ENCODE peak calls at places on chromosomes 12 and 14, in six cellular contexts. One of them, this sample, is unnamed.

GRCh38 chr14:50668008-50668851 is at the start of gene SAV1:
- DNase-seq in K562: peak; percentile 49
- DNase-seq in endothelial cell of umbilical vein: peak; percentile 82
- DNase-seq in A549: peak; percentile 83
- DNase-seq in HepG2: peak; percentile 68
- DNase-seq in GM12878: no peak
- DNase-seq in this sample: peak; percentile 80

GRCh38 chr14:104576607-104577332 is 2.8 kb upstream of the C14orf180 start:
- DNase-seq in HepG2: peak; percentile 25
- DNase-seq in A549: peak; percentile 39
- DNase-seq in K562: no peak
- DNase-seq in GM12878: no peak
- DNase-seq in endothelial cell of umbilical vein: no peak
- DNase-seq in this sample: no peak

GRCh38 chr12:127052491-127053232 is 1214.3 kb upstream of the TMEM132C start:
- DNase-seq in K562: no peak
- DNase-seq in HepG2: no peak
- DNase-seq in GM12878: no peak
- DNase-seq in endothelial cell of umbilical vein: no peak
- DNase-seq in A549: peak; percentile 33
- DNase-seq in this sample: no peak

GRCh38 chr12:51115516-51115915 is 32.1 kb upstream of the CSRNP2 start:
- DNase-seq in GM12878: no peak
- DNase-seq in K562: no peak
- DNase-seq in HepG2: no peak
- DNase-seq in A549: no peak
- DNase-seq in endothelial cell of umbilical vein: peak; percentile 6
- DNase-seq in this sample: no peak

GRCh38 chr14:39383026-39383626 is 49.1 kb downstream of the FBXO33 start:
- DNase-seq in K562: no peak
- DNase-seq in GM12878: no peak
- DNase-seq in HepG2: no peak
- DNase-seq in endothelial cell of umbilical vein: no peak
- DNase-seq in A549: no peak
- DNase-seq in this sample: no peak

GRCh38 chr12:47818701-47819543 is 781 bp downstream of the HDAC7 start:
- DNase-seq in A549: peak; percentile 65
- DNase-seq in K562: peak; percentile 77
- DNase-seq in HepG2: peak; percentile 50
- DNase-seq in GM12878: no peak
- DNase-seq in endothelial cell of umbilical vein: peak; percentile 23
- DNase-seq in this sample: peak; percentile 69

GRCh38 chr12:58387199-58387598 is 445.8 kb downstream of the ATP23 start:
- DNase-seq in GM12878: no peak
- DNase-seq in endothelial cell of umbilical vein: no peak
- DNase-seq in HepG2: no peak
- DNase-seq in A549: no peak
- DNase-seq in K562: no peak
- DNase-seq in this sample: no peak

GRCh38 chr12:19833775-19834501 is 394.6 kb downstream of the AEBP2 start:
- DNase-seq in HepG2: no peak
- DNase-seq in K562: no peak
- DNase-seq in A549: no peak
- DNase-seq in endothelial cell of umbilical vein: no peak
- DNase-seq in GM12878: no peak
- DNase-seq in this sample: no peak

GRCh38 chr14:98582276-98582675 is 689.7 kb downstream of the BCL11B start:
- DNase-seq in HepG2: no peak
- DNase-seq in K562: no peak
- DNase-seq in GM12878: no peak
- DNase-seq in endothelial cell of umbilical vein: no peak
- DNase-seq in A549: no peak
- DNase-seq in this sample: no peak

GRCh38 chr12:47111392-47111778 is 31.6 kb upstream of the AMIGO2 start:
- DNase-seq in endothelial cell of umbilical vein: no peak
- DNase-seq in GM12878: no peak
- DNase-seq in HepG2: no peak
- DNase-seq in A549: no peak
- DNase-seq in K562: no peak
- DNase-seq in this sample: no peak

GRCh38 chr12:130728158-130729058 is 12.3 kb upstream of the RIMBP2 start:
- DNase-seq in K562: no peak
- DNase-seq in endothelial cell of umbilical vein: no peak
- DNase-seq in HepG2: no peak
- DNase-seq in A549: no peak
- DNase-seq in GM12878: no peak
- DNase-seq in this sample: no peak

GRCh38 chr14:64659366-64659765 is 44.9 kb upstream of the PLEKHG3 start:
- DNase-seq in endothelial cell of umbilical vein: no peak
- DNase-seq in HepG2: no peak
- DNase-seq in K562: no peak
- DNase-seq in A549: no peak
- DNase-seq in GM12878: no peak
- DNase-seq in this sample: no peak

GRCh38 chr12:131855521-131856142 is 27.4 kb downstream of the MMP17 start:
- DNase-seq in endothelial cell of umbilical vein: no peak
- DNase-seq in GM12878: no peak
- DNase-seq in K562: no peak
- DNase-seq in HepG2: no peak
- DNase-seq in A549: no peak
- DNase-seq in this sample: no peak

GRCh38 chr12:96862326-96862725 is 44.7 kb upstream of the NEDD1 start:
- DNase-seq in GM12878: no peak
- DNase-seq in HepG2: no peak
- DNase-seq in K562: no peak
- DNase-seq in A549: no peak
- DNase-seq in endothelial cell of umbilical vein: no peak
- DNase-seq in this sample: no peak

GRCh38 chr14:92426237-92426636 is 87.3 kb upstream of the RIN3 start:
- DNase-seq in HepG2: no peak
- DNase-seq in GM12878: no peak
- DNase-seq in endothelial cell of umbilical vein: no peak
- DNase-seq in K562: no peak
- DNase-seq in A549: no peak
- DNase-seq in this sample: no peak

DNA sequence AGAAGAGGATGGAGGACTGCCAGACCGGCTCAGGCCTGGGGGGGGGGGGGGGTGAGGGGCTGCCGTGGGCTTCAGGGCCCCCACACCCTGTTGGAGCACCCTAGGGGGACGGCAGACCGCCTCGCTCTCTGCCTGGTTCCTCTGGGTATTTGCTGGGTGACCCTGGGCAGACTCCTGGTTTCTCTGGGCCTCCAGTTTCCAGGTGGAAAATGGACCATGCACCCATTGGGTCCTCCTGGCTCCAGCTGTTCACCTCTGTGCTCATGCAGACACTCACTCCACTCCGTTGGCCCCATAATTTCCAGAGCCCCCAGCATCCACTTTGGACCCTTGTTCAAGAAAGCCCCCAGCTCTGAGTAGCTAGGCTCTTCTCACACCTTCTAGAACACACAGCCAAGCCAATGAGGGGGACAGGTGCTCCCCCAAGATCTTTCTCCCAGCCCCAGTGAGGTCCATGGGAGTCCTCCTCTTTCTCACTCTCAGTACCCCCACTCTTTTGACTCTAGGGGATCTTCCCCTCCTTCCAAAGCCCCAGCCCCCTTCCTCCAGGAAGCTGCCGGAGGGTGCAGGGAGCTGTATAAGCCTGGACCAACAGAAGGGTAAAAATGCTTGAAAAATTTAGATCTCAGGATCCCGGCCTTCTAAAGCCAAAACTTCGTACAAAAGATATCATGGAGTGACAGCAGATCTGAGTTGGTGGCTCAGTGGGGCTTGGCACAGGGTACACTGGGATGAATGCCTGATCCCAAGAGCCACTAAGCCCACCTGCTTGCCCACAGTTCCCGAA is 174.8 kb upstream of the RTL1 start:
- DNase-seq in A549: no peak
- DNase-seq in K562: no peak
- DNase-seq in endothelial cell of umbilical vein: no peak
- DNase-seq in GM12878: no peak
- DNase-seq in HepG2: no peak
- DNase-seq in this sample: no peak
- TF ChIP-seq MYC in A549: no peak
- TF ChIP-seq MYC in K562: no peak
- TF ChIP-seq MYC in endothelial cell of umbilical vein: no peak
- TF ChIP-seq MYC in GM12878: no peak
- TF ChIP-seq MYC in HepG2: no peak
- TF ChIP-seq MYC in this sample: no peak

GRCh38 chr12:101748907-101749306 is 9.6 kb upstream of the SYCP3 start:
- DNase-seq in A549: no peak
- DNase-seq in HepG2: no peak
- DNase-seq in GM12878: no peak
- DNase-seq in K562: no peak
- DNase-seq in endothelial cell of umbilical vein: no peak
- DNase-seq in this sample: no peak
- TF ChIP-seq MYC in A549: no peak
- TF ChIP-seq MYC in HepG2: no peak
- TF ChIP-seq MYC in GM12878: no peak
- TF ChIP-seq MYC in K562: no peak
- TF ChIP-seq MYC in endothelial cell of umbilical vein: no peak
- TF ChIP-seq MYC in this sample: no peak

DNA sequence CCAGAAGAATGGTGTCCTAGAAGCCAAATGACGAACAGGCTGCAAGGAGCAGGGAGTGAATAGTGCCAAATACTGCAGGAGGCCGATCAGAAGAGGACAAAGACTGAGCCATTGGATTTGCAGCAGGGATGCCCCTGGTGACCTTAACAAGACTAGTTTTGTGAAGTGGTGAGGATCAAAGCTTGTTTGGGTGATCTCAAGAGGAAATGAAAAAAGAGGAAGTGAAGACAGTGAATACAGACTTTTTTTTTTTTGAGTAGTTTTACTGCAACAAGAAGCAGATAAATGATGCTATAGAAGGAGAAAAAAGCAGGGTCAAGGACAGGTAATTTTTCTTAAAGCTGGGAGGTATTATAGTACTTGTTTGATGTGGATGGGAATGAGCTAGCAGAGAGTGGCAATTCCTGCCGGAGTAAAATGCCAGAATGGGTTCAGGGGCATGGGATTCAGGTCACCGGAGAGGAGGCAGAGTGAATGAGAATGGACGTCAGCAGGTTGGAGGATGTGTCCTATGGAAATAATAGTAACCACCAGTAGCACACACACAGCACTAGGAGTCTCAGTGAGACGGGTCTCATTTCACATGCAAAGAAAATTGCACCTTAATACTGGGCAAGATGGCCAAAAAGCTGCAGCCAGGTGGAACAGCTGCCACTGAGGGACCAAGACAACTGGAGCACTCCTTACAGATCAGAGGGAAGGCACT is 345.8 kb upstream of the CCDC196 start:
- DNase-seq in A549: no peak
- DNase-seq in HepG2: no peak
- DNase-seq in GM12878: peak; percentile 30
- DNase-seq in endothelial cell of umbilical vein: no peak
- DNase-seq in K562: no peak
- DNase-seq in this sample: peak; percentile 52
- TF ChIP-seq MYC in A549: no peak
- TF ChIP-seq MYC in HepG2: no peak
- TF ChIP-seq MYC in GM12878: no peak
- TF ChIP-seq MYC in endothelial cell of umbilical vein: no peak
- TF ChIP-seq MYC in K562: no peak
- TF ChIP-seq MYC in this sample: no peak

DNA sequence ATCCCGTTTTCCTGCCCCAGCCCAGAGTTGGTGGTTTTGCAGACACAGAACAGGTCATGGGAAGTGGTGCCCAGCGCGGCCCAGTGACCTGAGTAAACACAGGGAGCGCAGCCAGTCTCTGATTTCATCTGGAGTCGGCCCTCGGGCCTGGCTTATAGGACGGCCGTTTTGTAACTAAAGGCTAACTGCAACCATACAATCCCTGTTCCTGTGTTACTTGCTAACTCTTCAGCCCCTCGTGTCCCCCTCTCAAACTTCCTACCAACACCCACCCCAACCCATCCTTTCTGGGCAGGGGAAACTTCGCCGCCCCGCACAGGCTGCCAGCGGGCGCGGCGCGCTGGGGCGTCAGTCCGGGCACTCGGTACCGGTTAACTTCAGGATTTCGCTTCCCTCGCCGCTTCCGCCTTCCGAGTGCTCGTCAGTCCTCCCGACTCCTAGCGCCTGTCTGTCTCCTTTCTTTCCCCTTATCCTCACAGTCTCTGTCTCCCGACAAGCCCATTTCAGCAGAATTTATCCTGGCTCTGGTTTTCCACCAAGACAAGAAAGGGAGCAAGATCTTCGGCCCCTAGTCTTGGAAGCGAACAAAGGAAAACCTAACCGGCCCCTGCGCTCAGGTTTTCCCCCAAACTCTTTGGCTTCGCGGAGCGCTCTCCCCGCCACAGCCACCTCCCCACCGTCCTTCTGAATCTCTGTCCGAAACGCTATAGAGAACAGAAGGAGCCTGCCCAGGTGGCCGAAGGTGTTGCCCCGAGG is 2.0 kb downstream of the SIX1 start:
- DNase-seq in GM12878: no peak
- DNase-seq in HepG2: peak; percentile 32
- DNase-seq in endothelial cell of umbilical vein: peak; percentile 51
- DNase-seq in K562: no peak
- DNase-seq in A549: peak; percentile 54
- DNase-seq in this sample: peak; percentile 21
- TF ChIP-seq MYC in GM12878: no peak
- TF ChIP-seq MYC in HepG2: peak; percentile 7
- TF ChIP-seq MYC in endothelial cell of umbilical vein: no peak
- TF ChIP-seq MYC in K562: no peak
- TF ChIP-seq MYC in A549: no peak
- TF ChIP-seq MYC in this sample: no peak

GRCh38 chr14:85175556-85175955 is 354.4 kb upstream of the FLRT2 start:
- DNase-seq in endothelial cell of umbilical vein: no peak
- DNase-seq in HepG2: no peak
- DNase-seq in K562: no peak
- DNase-seq in A549: no peak
- DNase-seq in GM12878: no peak
- DNase-seq in this sample: no peak
- TF ChIP-seq MYC in endothelial cell of umbilical vein: no peak
- TF ChIP-seq MYC in HepG2: no peak
- TF ChIP-seq MYC in K562: no peak
- TF ChIP-seq MYC in A549: no peak
- TF ChIP-seq MYC in GM12878: no peak
- TF ChIP-seq MYC in this sample: no peak

This sample was measured in NB4.